ENCODE peak calls at places on chromosome X, in ten cellular contexts. One of them, this sample, is unnamed.

GRCh38 chrX:23333842-23334535 is 660 bp upstream of the PTCHD1 start:
- DNase-seq in tibial artery: peak; percentile 66
- DNase-seq in CD8-positive, alpha-beta T cell: no peak
- DNase-seq in BJ: no peak
- DNase-seq in GM13977: peak; percentile 16
- DNase-seq in IMR-90: no peak
- DNase-seq in H1: peak; percentile 54
- DNase-seq in AG10803: no peak
- DNase-seq in MCF 10A: no peak
- DNase-seq in HCT116: no peak
- DNase-seq in this sample: no peak

GRCh38 chrX:21934414-21934813 is 6.1 kb upstream of the SMS start:
- DNase-seq in tibial artery: no peak
- DNase-seq in CD8-positive, alpha-beta T cell: no peak
- DNase-seq in BJ: no peak
- DNase-seq in GM13977: no peak
- DNase-seq in IMR-90: no peak
- DNase-seq in H1: no peak
- DNase-seq in AG10803: no peak
- DNase-seq in MCF 10A: no peak
- DNase-seq in HCT116: no peak
- DNase-seq in this sample: no peak

GRCh38 chrX:150767045-150767395 is 73.8 kb downstream of the MTMR1 start:
- DNase-seq in tibial artery: no peak
- DNase-seq in CD8-positive, alpha-beta T cell: no peak
- DNase-seq in BJ: no peak
- DNase-seq in GM13977: no peak
- DNase-seq in IMR-90: no peak
- DNase-seq in H1: no peak
- DNase-seq in AG10803: no peak
- DNase-seq in MCF 10A: peak; percentile 21
- DNase-seq in HCT116: no peak
- DNase-seq in this sample: no peak

GRCh38 chrX:133337250-133337649 is 78.0 kb downstream of the GPC4 start:
- DNase-seq in tibial artery: no peak
- DNase-seq in CD8-positive, alpha-beta T cell: no peak
- DNase-seq in BJ: no peak
- DNase-seq in GM13977: no peak
- DNase-seq in IMR-90: no peak
- DNase-seq in H1: no peak
- DNase-seq in AG10803: no peak
- DNase-seq in MCF 10A: no peak
- DNase-seq in HCT116: no peak
- DNase-seq in this sample: no peak

GRCh38 chrX:153766871-153767673 is 3.0 kb downstream of the PLXNB3 start:
- DNase-seq in tibial artery: no peak
- DNase-seq in CD8-positive, alpha-beta T cell: no peak
- DNase-seq in BJ: no peak
- DNase-seq in GM13977: no peak
- DNase-seq in IMR-90: no peak
- DNase-seq in H1: no peak
- DNase-seq in AG10803: no peak
- DNase-seq in MCF 10A: no peak
- DNase-seq in HCT116: no peak
- DNase-seq in this sample: no peak

GRCh38 chrX:32448320-32448719 is 763.0 kb downstream of the DMD start:
- DNase-seq in tibial artery: no peak
- DNase-seq in CD8-positive, alpha-beta T cell: no peak
- DNase-seq in BJ: no peak
- DNase-seq in GM13977: peak; percentile 16
- DNase-seq in IMR-90: no peak
- DNase-seq in H1: no peak
- DNase-seq in AG10803: no peak
- DNase-seq in MCF 10A: peak; percentile 16
- DNase-seq in HCT116: no peak
- DNase-seq in this sample: no peak

GRCh38 chrX:40158036-40158706 is 60.4 kb upstream of the BCOR start:
- DNase-seq in tibial artery: no peak
- DNase-seq in CD8-positive, alpha-beta T cell: peak; percentile 65
- DNase-seq in BJ: no peak
- DNase-seq in GM13977: peak; percentile 82
- DNase-seq in IMR-90: peak; percentile 17
- DNase-seq in H1: peak; percentile 63
- DNase-seq in AG10803: no peak
- DNase-seq in MCF 10A: no peak
- DNase-seq in HCT116: no peak
- DNase-seq in this sample: no peak

GRCh38 chrX:24479924-24480722 is 15.0 kb downstream of the PDK3 start:
- DNase-seq in tibial artery: no peak
- DNase-seq in CD8-positive, alpha-beta T cell: peak; percentile 77
- DNase-seq in BJ: no peak
- DNase-seq in GM13977: peak; percentile 54
- DNase-seq in IMR-90: peak; percentile 3
- DNase-seq in H1: no peak
- DNase-seq in AG10803: no peak
- DNase-seq in MCF 10A: peak; percentile 37
- DNase-seq in HCT116: no peak
- DNase-seq in this sample: no peak

GRCh38 chrX:15877380-15877779 is 22.8 kb upstream of the AP1S2 start:
- DNase-seq in tibial artery: no peak
- DNase-seq in CD8-positive, alpha-beta T cell: no peak
- DNase-seq in BJ: no peak
- DNase-seq in GM13977: no peak
- DNase-seq in IMR-90: peak; percentile 68
- DNase-seq in H1: no peak
- DNase-seq in AG10803: peak; percentile 38
- DNase-seq in MCF 10A: peak; percentile 76
- DNase-seq in HCT116: no peak
- DNase-seq in this sample: no peak

GRCh38 chrX:102745513-102746133 is 25.1 kb downstream of the GPRASP3 start:
- DNase-seq in tibial artery: no peak
- DNase-seq in CD8-positive, alpha-beta T cell: no peak
- DNase-seq in BJ: no peak
- DNase-seq in GM13977: no peak
- DNase-seq in IMR-90: no peak
- DNase-seq in H1: peak; percentile 62
- DNase-seq in AG10803: no peak
- DNase-seq in MCF 10A: no peak
- DNase-seq in HCT116: no peak
- DNase-seq in this sample: no peak

GRCh38 chrX:123171781-123172180 is 12.3 kb upstream of the GRIA3 start:
- DNase-seq in tibial artery: no peak
- DNase-seq in CD8-positive, alpha-beta T cell: no peak
- DNase-seq in BJ: no peak
- DNase-seq in GM13977: no peak
- DNase-seq in IMR-90: no peak
- DNase-seq in H1: no peak
- DNase-seq in AG10803: peak; percentile 52
- DNase-seq in MCF 10A: peak; percentile 35
- DNase-seq in HCT116: no peak
- DNase-seq in this sample: no peak

GRCh38 chrX:123175366-123176122 is 8.5 kb upstream of the GRIA3 start:
- DNase-seq in tibial artery: no peak
- DNase-seq in CD8-positive, alpha-beta T cell: no peak
- DNase-seq in BJ: no peak
- DNase-seq in GM13977: no peak
- DNase-seq in IMR-90: no peak
- DNase-seq in H1: no peak
- DNase-seq in AG10803: no peak
- DNase-seq in MCF 10A: no peak
- DNase-seq in HCT116: no peak
- DNase-seq in this sample: no peak

GRCh38 chrX:123172874-123173273 is 11.2 kb upstream of the GRIA3 start:
- DNase-seq in tibial artery: no peak
- DNase-seq in CD8-positive, alpha-beta T cell: no peak
- DNase-seq in BJ: no peak
- DNase-seq in GM13977: no peak
- DNase-seq in IMR-90: no peak
- DNase-seq in H1: no peak
- DNase-seq in AG10803: no peak
- DNase-seq in MCF 10A: no peak
- DNase-seq in HCT116: no peak
- DNase-seq in this sample: no peak

GRCh38 chrX:123169247-123169901 is 14.7 kb upstream of the GRIA3 start:
- DNase-seq in tibial artery: no peak
- DNase-seq in CD8-positive, alpha-beta T cell: no peak
- DNase-seq in BJ: no peak
- DNase-seq in GM13977: no peak
- DNase-seq in IMR-90: no peak
- DNase-seq in H1: no peak
- DNase-seq in AG10803: no peak
- DNase-seq in MCF 10A: no peak
- DNase-seq in HCT116: peak; percentile 38
- DNase-seq in this sample: no peak

DNA sequence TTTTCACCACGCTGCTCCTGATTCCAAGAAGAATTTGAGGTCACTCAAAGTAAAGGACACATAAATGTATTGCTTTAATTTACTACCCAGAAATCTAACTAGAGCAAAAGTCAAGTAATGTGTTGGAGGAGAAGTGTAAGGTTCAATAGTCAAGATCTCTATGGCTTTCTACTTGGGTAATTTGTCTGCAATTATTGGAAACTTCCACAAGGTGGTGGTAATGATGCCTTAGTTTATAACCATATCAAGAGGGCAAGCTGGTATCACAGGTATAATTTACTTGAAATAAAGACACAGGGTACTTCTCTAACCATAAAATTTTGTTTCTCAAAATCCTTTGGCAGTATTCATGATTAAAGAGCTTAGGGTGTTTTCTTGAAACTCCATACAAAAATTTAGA is 10.2 kb upstream of the GRIA3 start:
- DNase-seq in tibial artery: no peak
- DNase-seq in CD8-positive, alpha-beta T cell: no peak
- DNase-seq in BJ: no peak
- DNase-seq in GM13977: peak; percentile 21
- DNase-seq in IMR-90: no peak
- DNase-seq in H1: no peak
- DNase-seq in AG10803: no peak
- DNase-seq in MCF 10A: peak; percentile 30
- DNase-seq in HCT116: peak; percentile 8
- DNase-seq in this sample: no peak
- TF ChIP-seq CTCF in tibial artery: no peak
- TF ChIP-seq CTCF in CD8-positive, alpha-beta T cell: no peak
- TF ChIP-seq CTCF in BJ: peak; percentile 24
- TF ChIP-seq CTCF in GM13977: peak; percentile 33
- TF ChIP-seq CTCF in IMR-90: peak; percentile 18
- TF ChIP-seq CTCF in H1: peak; percentile 6
- TF ChIP-seq CTCF in AG10803: no peak
- TF ChIP-seq CTCF in MCF 10A: no peak
- TF ChIP-seq CTCF in HCT116: no peak
- TF ChIP-seq CTCF in this sample: no peak

DNA sequence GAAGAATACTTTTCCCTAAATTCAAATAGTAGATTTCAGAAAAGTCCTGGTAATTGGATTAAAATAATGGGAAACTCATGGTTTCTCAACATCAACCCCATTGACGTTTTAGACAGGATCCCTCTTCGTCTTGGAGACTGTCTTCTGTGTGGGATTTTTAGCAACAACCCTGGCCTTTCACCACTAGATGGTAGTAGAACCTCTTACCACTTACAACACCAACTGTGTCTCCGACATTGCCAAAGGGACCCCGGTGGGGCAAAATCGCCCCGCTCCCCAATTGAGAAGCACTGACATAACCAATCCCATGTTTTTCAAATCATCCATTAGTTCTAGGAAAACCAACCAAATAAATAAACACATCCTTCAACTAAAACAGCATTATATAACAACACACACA is 16.9 kb upstream of the ANOS1 start:
- DNase-seq in tibial artery: no peak
- DNase-seq in CD8-positive, alpha-beta T cell: no peak
- DNase-seq in BJ: no peak
- DNase-seq in GM13977: peak; percentile 40
- DNase-seq in IMR-90: peak; percentile 43
- DNase-seq in H1: no peak
- DNase-seq in AG10803: peak; percentile 22
- DNase-seq in MCF 10A: peak; percentile 43
- DNase-seq in HCT116: no peak
- DNase-seq in this sample: no peak
- TF ChIP-seq CTCF in tibial artery: peak; percentile 42
- TF ChIP-seq CTCF in CD8-positive, alpha-beta T cell: peak; percentile 49
- TF ChIP-seq CTCF in BJ: peak; percentile 68
- TF ChIP-seq CTCF in GM13977: peak; percentile 62
- TF ChIP-seq CTCF in IMR-90: peak; percentile 49
- TF ChIP-seq CTCF in H1: peak; percentile 61
- TF ChIP-seq CTCF in AG10803: peak; percentile 62
- TF ChIP-seq CTCF in MCF 10A: peak; percentile 43
- TF ChIP-seq CTCF in HCT116: peak; percentile 23
- TF ChIP-seq CTCF in this sample: no peak

GRCh38 chrX:65406532-65406931 is 128.1 kb downstream of the LAS1L start:
- DNase-seq in tibial artery: no peak
- DNase-seq in CD8-positive, alpha-beta T cell: no peak
- DNase-seq in BJ: no peak
- DNase-seq in GM13977: peak; percentile 23
- DNase-seq in IMR-90: no peak
- DNase-seq in H1: peak; percentile 49
- DNase-seq in AG10803: no peak
- DNase-seq in MCF 10A: no peak
- DNase-seq in HCT116: no peak
- DNase-seq in this sample: no peak

DNA sequence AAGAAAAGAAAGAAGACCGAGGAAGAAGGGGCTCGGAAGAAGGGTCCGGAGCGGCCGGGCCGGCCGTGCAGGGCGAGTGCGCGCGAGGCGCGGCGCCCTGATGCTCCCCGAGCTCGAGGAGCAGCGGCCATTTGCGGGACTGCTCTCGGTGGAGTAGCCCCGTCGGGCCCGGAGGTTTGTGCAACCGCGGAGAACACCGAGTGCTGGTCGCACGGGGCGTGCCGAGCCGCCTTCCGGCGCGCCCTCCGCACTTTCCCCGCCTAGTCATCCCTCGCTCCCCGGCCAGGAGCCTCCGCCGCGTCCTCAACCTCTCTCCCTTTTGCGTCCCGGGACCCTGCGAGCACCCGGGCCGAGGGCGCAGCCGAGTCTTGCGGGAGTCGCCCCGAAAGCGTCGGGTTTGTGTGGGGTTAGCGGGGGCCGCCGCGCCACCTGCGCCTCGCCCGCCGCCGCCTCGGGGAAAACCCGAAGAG is 127.4 kb downstream of the LAS1L start:
- DNase-seq in tibial artery: no peak
- DNase-seq in CD8-positive, alpha-beta T cell: no peak
- DNase-seq in BJ: no peak
- DNase-seq in GM13977: no peak
- DNase-seq in IMR-90: no peak
- DNase-seq in H1: peak; percentile 51
- DNase-seq in AG10803: no peak
- DNase-seq in MCF 10A: no peak
- DNase-seq in HCT116: no peak
- DNase-seq in this sample: no peak
- TF ChIP-seq CTCF in tibial artery: no peak
- TF ChIP-seq CTCF in CD8-positive, alpha-beta T cell: no peak
- TF ChIP-seq CTCF in BJ: no peak
- TF ChIP-seq CTCF in GM13977: no peak
- TF ChIP-seq CTCF in IMR-90: no peak
- TF ChIP-seq CTCF in H1: no peak
- TF ChIP-seq CTCF in AG10803: no peak
- TF ChIP-seq CTCF in MCF 10A: no peak
- TF ChIP-seq CTCF in HCT116: no peak
- TF ChIP-seq CTCF in this sample: no peak

GRCh38 chrX:11913001-11913400 is 155.0 kb downstream of the MSL3 start:
- DNase-seq in tibial artery: no peak
- DNase-seq in CD8-positive, alpha-beta T cell: no peak
- DNase-seq in BJ: no peak
- DNase-seq in GM13977: no peak
- DNase-seq in IMR-90: no peak
- DNase-seq in H1: no peak
- DNase-seq in AG10803: no peak
- DNase-seq in MCF 10A: no peak
- DNase-seq in HCT116: no peak
- DNase-seq in this sample: no peak

GRCh38 chrX:11908371-11908770 is 150.3 kb downstream of the MSL3 start:
- DNase-seq in tibial artery: no peak
- DNase-seq in CD8-positive, alpha-beta T cell: no peak
- DNase-seq in BJ: no peak
- DNase-seq in GM13977: peak; percentile 20
- DNase-seq in IMR-90: no peak
- DNase-seq in H1: no peak
- DNase-seq in AG10803: no peak
- DNase-seq in MCF 10A: peak; percentile 59
- DNase-seq in HCT116: no peak
- DNase-seq in this sample: no peak
- TF ChIP-seq CTCF in tibial artery: no peak
- TF ChIP-seq CTCF in CD8-positive, alpha-beta T cell: peak; percentile 46
- TF ChIP-seq CTCF in BJ: peak; percentile 38
- TF ChIP-seq CTCF in GM13977: peak; percentile 55
- TF ChIP-seq CTCF in IMR-90: no peak
- TF ChIP-seq CTCF in H1: peak; percentile 56
- TF ChIP-seq CTCF in AG10803: peak; percentile 47
- TF ChIP-seq CTCF in MCF 10A: peak; percentile 42
- TF ChIP-seq CTCF in HCT116: peak; percentile 37
- TF ChIP-seq CTCF in this sample: no peak

This sample was measured in activated B cell treated with CpG ODN at 0.5 μM for 24 hours.